ENCODE peak calls at places on chromosome 14, in seven cellular contexts. One of them, this sample, is unnamed.

GRCh38 chr14:48384786-48385185 is 709.4 kb upstream of the MDGA2 start:
- DNase-seq in NB4: no peak
- DNase-seq in activated CD8-positive, alpha-beta memory T cell treated with anti-CD3 and anti-CD28 coated beads, Interleukin-2, amount 10 ng/mL, durations not matched to agents 7 days and 5 days: no peak
- DNase-seq in head of caudate nucleus: no peak
- DNase-seq in uterus: no peak
- DNase-seq in stimulated activated naive CD8-positive, alpha-beta T cell treated with anti-CD3 and anti-CD28 coated beads, Interleukin-15, Interleukin-2, amounts not matched to agents 100 U/mL and 50 U/mL, for 24 hours: no peak
- DNase-seq in amniotic stem cell: no peak
- DNase-seq in this sample: no peak

GRCh38 chr14:33287204-33287603 is 348.5 kb downstream of the NPAS3 start:
- DNase-seq in NB4: no peak
- DNase-seq in activated CD8-positive, alpha-beta memory T cell treated with anti-CD3 and anti-CD28 coated beads, Interleukin-2, amount 10 ng/mL, durations not matched to agents 7 days and 5 days: no peak
- DNase-seq in head of caudate nucleus: no peak
- DNase-seq in uterus: no peak
- DNase-seq in stimulated activated naive CD8-positive, alpha-beta T cell treated with anti-CD3 and anti-CD28 coated beads, Interleukin-15, Interleukin-2, amounts not matched to agents 100 U/mL and 50 U/mL, for 24 hours: no peak
- DNase-seq in amniotic stem cell: no peak
- DNase-seq in this sample: no peak

GRCh38 chr14:47675489-47676300 is at the start of gene MDGA2:
- DNase-seq in NB4: no peak
- DNase-seq in activated CD8-positive, alpha-beta memory T cell treated with anti-CD3 and anti-CD28 coated beads, Interleukin-2, amount 10 ng/mL, durations not matched to agents 7 days and 5 days: no peak
- DNase-seq in head of caudate nucleus: peak; percentile 62
- DNase-seq in uterus: no peak
- DNase-seq in stimulated activated naive CD8-positive, alpha-beta T cell treated with anti-CD3 and anti-CD28 coated beads, Interleukin-15, Interleukin-2, amounts not matched to agents 100 U/mL and 50 U/mL, for 24 hours: peak; percentile 6
- DNase-seq in amniotic stem cell: no peak
- DNase-seq in this sample: peak; percentile 81

GRCh38 chr14:93316716-93317115 is 16.1 kb downstream of the BTBD7 start:
- DNase-seq in NB4: no peak
- DNase-seq in activated CD8-positive, alpha-beta memory T cell treated with anti-CD3 and anti-CD28 coated beads, Interleukin-2, amount 10 ng/mL, durations not matched to agents 7 days and 5 days: no peak
- DNase-seq in head of caudate nucleus: no peak
- DNase-seq in uterus: no peak
- DNase-seq in stimulated activated naive CD8-positive, alpha-beta T cell treated with anti-CD3 and anti-CD28 coated beads, Interleukin-15, Interleukin-2, amounts not matched to agents 100 U/mL and 50 U/mL, for 24 hours: no peak
- DNase-seq in amniotic stem cell: no peak
- DNase-seq in this sample: no peak

GRCh38 chr14:75240781-75241180 is 37.8 kb upstream of the FOS start:
- DNase-seq in NB4: no peak
- DNase-seq in activated CD8-positive, alpha-beta memory T cell treated with anti-CD3 and anti-CD28 coated beads, Interleukin-2, amount 10 ng/mL, durations not matched to agents 7 days and 5 days: no peak
- DNase-seq in head of caudate nucleus: no peak
- DNase-seq in uterus: no peak
- DNase-seq in stimulated activated naive CD8-positive, alpha-beta T cell treated with anti-CD3 and anti-CD28 coated beads, Interleukin-15, Interleukin-2, amounts not matched to agents 100 U/mL and 50 U/mL, for 24 hours: no peak
- DNase-seq in amniotic stem cell: no peak
- DNase-seq in this sample: no peak

GRCh38 chr14:106039400-106039799 is 513.0 kb downstream of the TMEM121 start:
- DNase-seq in NB4: peak; percentile 56
- DNase-seq in activated CD8-positive, alpha-beta memory T cell treated with anti-CD3 and anti-CD28 coated beads, Interleukin-2, amount 10 ng/mL, durations not matched to agents 7 days and 5 days: peak; percentile 60
- DNase-seq in head of caudate nucleus: no peak
- DNase-seq in uterus: no peak
- DNase-seq in stimulated activated naive CD8-positive, alpha-beta T cell treated with anti-CD3 and anti-CD28 coated beads, Interleukin-15, Interleukin-2, amounts not matched to agents 100 U/mL and 50 U/mL, for 24 hours: peak; percentile 85
- DNase-seq in amniotic stem cell: no peak
- DNase-seq in this sample: no peak

GRCh38 chr14:91350813-91351507 is 66.7 kb downstream of the CCDC88C start:
- DNase-seq in NB4: peak; percentile 18
- DNase-seq in activated CD8-positive, alpha-beta memory T cell treated with anti-CD3 and anti-CD28 coated beads, Interleukin-2, amount 10 ng/mL, durations not matched to agents 7 days and 5 days: peak; percentile 90
- DNase-seq in head of caudate nucleus: peak; percentile 34
- DNase-seq in uterus: no peak
- DNase-seq in stimulated activated naive CD8-positive, alpha-beta T cell treated with anti-CD3 and anti-CD28 coated beads, Interleukin-15, Interleukin-2, amounts not matched to agents 100 U/mL and 50 U/mL, for 24 hours: peak; percentile 63
- DNase-seq in amniotic stem cell: no peak
- DNase-seq in this sample: no peak

GRCh38 chr14:91374287-91374880 is 43.2 kb downstream of the CCDC88C start:
- DNase-seq in NB4: no peak
- DNase-seq in activated CD8-positive, alpha-beta memory T cell treated with anti-CD3 and anti-CD28 coated beads, Interleukin-2, amount 10 ng/mL, durations not matched to agents 7 days and 5 days: no peak
- DNase-seq in head of caudate nucleus: no peak
- DNase-seq in uterus: no peak
- DNase-seq in stimulated activated naive CD8-positive, alpha-beta T cell treated with anti-CD3 and anti-CD28 coated beads, Interleukin-15, Interleukin-2, amounts not matched to agents 100 U/mL and 50 U/mL, for 24 hours: no peak
- DNase-seq in amniotic stem cell: no peak
- DNase-seq in this sample: no peak

GRCh38 chr14:21915814-21916213 is 242.2 kb upstream of the OR4E1 start:
- DNase-seq in NB4: no peak
- DNase-seq in activated CD8-positive, alpha-beta memory T cell treated with anti-CD3 and anti-CD28 coated beads, Interleukin-2, amount 10 ng/mL, durations not matched to agents 7 days and 5 days: no peak
- DNase-seq in head of caudate nucleus: no peak
- DNase-seq in uterus: no peak
- DNase-seq in stimulated activated naive CD8-positive, alpha-beta T cell treated with anti-CD3 and anti-CD28 coated beads, Interleukin-15, Interleukin-2, amounts not matched to agents 100 U/mL and 50 U/mL, for 24 hours: no peak
- DNase-seq in amniotic stem cell: no peak
- DNase-seq in this sample: no peak

GRCh38 chr14:50109342-50109741 is 7.0 kb downstream of the VCPKMT start:
- DNase-seq in NB4: no peak
- DNase-seq in activated CD8-positive, alpha-beta memory T cell treated with anti-CD3 and anti-CD28 coated beads, Interleukin-2, amount 10 ng/mL, durations not matched to agents 7 days and 5 days: no peak
- DNase-seq in head of caudate nucleus: no peak
- DNase-seq in uterus: no peak
- DNase-seq in stimulated activated naive CD8-positive, alpha-beta T cell treated with anti-CD3 and anti-CD28 coated beads, Interleukin-15, Interleukin-2, amounts not matched to agents 100 U/mL and 50 U/mL, for 24 hours: no peak
- DNase-seq in amniotic stem cell: no peak
- DNase-seq in this sample: no peak

GRCh38 chr14:33475623-33476022 is 475.3 kb downstream of the EGLN3 start:
- DNase-seq in NB4: peak; percentile 34
- DNase-seq in activated CD8-positive, alpha-beta memory T cell treated with anti-CD3 and anti-CD28 coated beads, Interleukin-2, amount 10 ng/mL, durations not matched to agents 7 days and 5 days: no peak
- DNase-seq in head of caudate nucleus: peak; percentile 71
- DNase-seq in uterus: no peak
- DNase-seq in stimulated activated naive CD8-positive, alpha-beta T cell treated with anti-CD3 and anti-CD28 coated beads, Interleukin-15, Interleukin-2, amounts not matched to agents 100 U/mL and 50 U/mL, for 24 hours: peak; percentile 8
- DNase-seq in amniotic stem cell: no peak
- DNase-seq in this sample: peak; percentile 80

GRCh38 chr14:74531467-74531866 is 37.9 kb downstream of the ISCA2 start:
- DNase-seq in NB4: peak; percentile 35
- DNase-seq in activated CD8-positive, alpha-beta memory T cell treated with anti-CD3 and anti-CD28 coated beads, Interleukin-2, amount 10 ng/mL, durations not matched to agents 7 days and 5 days: no peak
- DNase-seq in head of caudate nucleus: no peak
- DNase-seq in uterus: no peak
- DNase-seq in stimulated activated naive CD8-positive, alpha-beta T cell treated with anti-CD3 and anti-CD28 coated beads, Interleukin-15, Interleukin-2, amounts not matched to agents 100 U/mL and 50 U/mL, for 24 hours: no peak
- DNase-seq in amniotic stem cell: no peak
- DNase-seq in this sample: no peak

GRCh38 chr14:95043732-95044462 is 113.4 kb downstream of the DICER1 start:
- DNase-seq in NB4: no peak
- DNase-seq in activated CD8-positive, alpha-beta memory T cell treated with anti-CD3 and anti-CD28 coated beads, Interleukin-2, amount 10 ng/mL, durations not matched to agents 7 days and 5 days: peak; percentile 21
- DNase-seq in head of caudate nucleus: no peak
- DNase-seq in uterus: peak; percentile 1
- DNase-seq in stimulated activated naive CD8-positive, alpha-beta T cell treated with anti-CD3 and anti-CD28 coated beads, Interleukin-15, Interleukin-2, amounts not matched to agents 100 U/mL and 50 U/mL, for 24 hours: no peak
- DNase-seq in amniotic stem cell: no peak
- DNase-seq in this sample: no peak

GRCh38 chr14:97426776-97427175 is 629.6 kb downstream of the VRK1 start:
- DNase-seq in NB4: no peak
- DNase-seq in activated CD8-positive, alpha-beta memory T cell treated with anti-CD3 and anti-CD28 coated beads, Interleukin-2, amount 10 ng/mL, durations not matched to agents 7 days and 5 days: no peak
- DNase-seq in head of caudate nucleus: no peak
- DNase-seq in uterus: no peak
- DNase-seq in stimulated activated naive CD8-positive, alpha-beta T cell treated with anti-CD3 and anti-CD28 coated beads, Interleukin-15, Interleukin-2, amounts not matched to agents 100 U/mL and 50 U/mL, for 24 hours: no peak
- DNase-seq in amniotic stem cell: no peak
- DNase-seq in this sample: no peak

GRCh38 chr14:93295541-93296220 is 37.2 kb downstream of the BTBD7 start:
- DNase-seq in NB4: no peak
- DNase-seq in activated CD8-positive, alpha-beta memory T cell treated with anti-CD3 and anti-CD28 coated beads, Interleukin-2, amount 10 ng/mL, durations not matched to agents 7 days and 5 days: no peak
- DNase-seq in head of caudate nucleus: no peak
- DNase-seq in uterus: no peak
- DNase-seq in stimulated activated naive CD8-positive, alpha-beta T cell treated with anti-CD3 and anti-CD28 coated beads, Interleukin-15, Interleukin-2, amounts not matched to agents 100 U/mL and 50 U/mL, for 24 hours: no peak
- DNase-seq in amniotic stem cell: no peak
- DNase-seq in this sample: no peak

GRCh38 chr14:104138098-104138890 is at the start of gene KIF26A:
- DNase-seq in NB4: no peak
- DNase-seq in activated CD8-positive, alpha-beta memory T cell treated with anti-CD3 and anti-CD28 coated beads, Interleukin-2, amount 10 ng/mL, durations not matched to agents 7 days and 5 days: no peak
- DNase-seq in head of caudate nucleus: no peak
- DNase-seq in uterus: no peak
- DNase-seq in stimulated activated naive CD8-positive, alpha-beta T cell treated with anti-CD3 and anti-CD28 coated beads, Interleukin-15, Interleukin-2, amounts not matched to agents 100 U/mL and 50 U/mL, for 24 hours: peak; percentile 63
- DNase-seq in amniotic stem cell: no peak
- DNase-seq in this sample: no peak

GRCh38 chr14:70964492-70964891 is 57.2 kb downstream of the PCNX1 start:
- DNase-seq in NB4: no peak
- DNase-seq in activated CD8-positive, alpha-beta memory T cell treated with anti-CD3 and anti-CD28 coated beads, Interleukin-2, amount 10 ng/mL, durations not matched to agents 7 days and 5 days: no peak
- DNase-seq in head of caudate nucleus: no peak
- DNase-seq in uterus: no peak
- DNase-seq in stimulated activated naive CD8-positive, alpha-beta T cell treated with anti-CD3 and anti-CD28 coated beads, Interleukin-15, Interleukin-2, amounts not matched to agents 100 U/mL and 50 U/mL, for 24 hours: no peak
- DNase-seq in amniotic stem cell: no peak
- DNase-seq in this sample: no peak

GRCh38 chr14:89543420-89543790 is 126.4 kb upstream of the FOXN3 start:
- DNase-seq in NB4: no peak
- DNase-seq in activated CD8-positive, alpha-beta memory T cell treated with anti-CD3 and anti-CD28 coated beads, Interleukin-2, amount 10 ng/mL, durations not matched to agents 7 days and 5 days: no peak
- DNase-seq in head of caudate nucleus: peak; percentile 32
- DNase-seq in uterus: peak; percentile 24
- DNase-seq in stimulated activated naive CD8-positive, alpha-beta T cell treated with anti-CD3 and anti-CD28 coated beads, Interleukin-15, Interleukin-2, amounts not matched to agents 100 U/mL and 50 U/mL, for 24 hours: no peak
- DNase-seq in amniotic stem cell: no peak
- DNase-seq in this sample: peak; percentile 76

GRCh38 chr14:90109858-90110257 is 48.1 kb downstream of the KCNK13 start:
- DNase-seq in NB4: peak; percentile 39
- DNase-seq in activated CD8-positive, alpha-beta memory T cell treated with anti-CD3 and anti-CD28 coated beads, Interleukin-2, amount 10 ng/mL, durations not matched to agents 7 days and 5 days: no peak
- DNase-seq in head of caudate nucleus: no peak
- DNase-seq in uterus: no peak
- DNase-seq in stimulated activated naive CD8-positive, alpha-beta T cell treated with anti-CD3 and anti-CD28 coated beads, Interleukin-15, Interleukin-2, amounts not matched to agents 100 U/mL and 50 U/mL, for 24 hours: no peak
- DNase-seq in amniotic stem cell: no peak
- DNase-seq in this sample: no peak

GRCh38 chr14:77603031-77603430 is 13.4 kb downstream of the SPTLC2 start:
- DNase-seq in NB4: no peak
- DNase-seq in activated CD8-positive, alpha-beta memory T cell treated with anti-CD3 and anti-CD28 coated beads, Interleukin-2, amount 10 ng/mL, durations not matched to agents 7 days and 5 days: no peak
- DNase-seq in head of caudate nucleus: no peak
- DNase-seq in uterus: no peak
- DNase-seq in stimulated activated naive CD8-positive, alpha-beta T cell treated with anti-CD3 and anti-CD28 coated beads, Interleukin-15, Interleukin-2, amounts not matched to agents 100 U/mL and 50 U/mL, for 24 hours: no peak
- DNase-seq in amniotic stem cell: no peak
- DNase-seq in this sample: no peak

GRCh38 chr14:98008381-98009113 is 1211.4 kb downstream of the VRK1 start:
- DNase-seq in NB4: no peak
- DNase-seq in activated CD8-positive, alpha-beta memory T cell treated with anti-CD3 and anti-CD28 coated beads, Interleukin-2, amount 10 ng/mL, durations not matched to agents 7 days and 5 days: peak; percentile 46
- DNase-seq in head of caudate nucleus: no peak
- DNase-seq in uterus: no peak
- DNase-seq in stimulated activated naive CD8-positive, alpha-beta T cell treated with anti-CD3 and anti-CD28 coated beads, Interleukin-15, Interleukin-2, amounts not matched to agents 100 U/mL and 50 U/mL, for 24 hours: no peak
- DNase-seq in amniotic stem cell: no peak
- DNase-seq in this sample: no peak

GRCh38 chr14:59829941-59830734 is 40.4 kb downstream of the RTN1 start:
- DNase-seq in NB4: no peak
- DNase-seq in activated CD8-positive, alpha-beta memory T cell treated with anti-CD3 and anti-CD28 coated beads, Interleukin-2, amount 10 ng/mL, durations not matched to agents 7 days and 5 days: no peak
- DNase-seq in head of caudate nucleus: no peak
- DNase-seq in uterus: no peak
- DNase-seq in stimulated activated naive CD8-positive, alpha-beta T cell treated with anti-CD3 and anti-CD28 coated beads, Interleukin-15, Interleukin-2, amounts not matched to agents 100 U/mL and 50 U/mL, for 24 hours: no peak
- DNase-seq in amniotic stem cell: no peak
- DNase-seq in this sample: no peak

GRCh38 chr14:72779679-72780078 is 114.2 kb downstream of the DPF3 start:
- DNase-seq in NB4: no peak
- DNase-seq in activated CD8-positive, alpha-beta memory T cell treated with anti-CD3 and anti-CD28 coated beads, Interleukin-2, amount 10 ng/mL, durations not matched to agents 7 days and 5 days: no peak
- DNase-seq in head of caudate nucleus: no peak
- DNase-seq in uterus: no peak
- DNase-seq in stimulated activated naive CD8-positive, alpha-beta T cell treated with anti-CD3 and anti-CD28 coated beads, Interleukin-15, Interleukin-2, amounts not matched to agents 100 U/mL and 50 U/mL, for 24 hours: no peak
- DNase-seq in amniotic stem cell: no peak
- DNase-seq in this sample: no peak

GRCh38 chr14:74048291-74048690 is 29.1 kb downstream of the BBOF1 start:
- DNase-seq in NB4: peak; percentile 16
- DNase-seq in activated CD8-positive, alpha-beta memory T cell treated with anti-CD3 and anti-CD28 coated beads, Interleukin-2, amount 10 ng/mL, durations not matched to agents 7 days and 5 days: no peak
- DNase-seq in head of caudate nucleus: no peak
- DNase-seq in uterus: no peak
- DNase-seq in stimulated activated naive CD8-positive, alpha-beta T cell treated with anti-CD3 and anti-CD28 coated beads, Interleukin-15, Interleukin-2, amounts not matched to agents 100 U/mL and 50 U/mL, for 24 hours: no peak
- DNase-seq in amniotic stem cell: no peak
- DNase-seq in this sample: no peak

GRCh38 chr14:24673059-24673458 is 39.1 kb upstream of the GZMB start:
- DNase-seq in NB4: peak; percentile 57
- DNase-seq in activated CD8-positive, alpha-beta memory T cell treated with anti-CD3 and anti-CD28 coated beads, Interleukin-2, amount 10 ng/mL, durations not matched to agents 7 days and 5 days: no peak
- DNase-seq in head of caudate nucleus: no peak
- DNase-seq in uterus: no peak
- DNase-seq in stimulated activated naive CD8-positive, alpha-beta T cell treated with anti-CD3 and anti-CD28 coated beads, Interleukin-15, Interleukin-2, amounts not matched to agents 100 U/mL and 50 U/mL, for 24 hours: no peak
- DNase-seq in amniotic stem cell: no peak
- DNase-seq in this sample: peak; percentile 53

GRCh38 chr14:51020024-51020710 is 74.7 kb downstream of the TRIM9 start:
- DNase-seq in NB4: no peak
- DNase-seq in activated CD8-positive, alpha-beta memory T cell treated with anti-CD3 and anti-CD28 coated beads, Interleukin-2, amount 10 ng/mL, durations not matched to agents 7 days and 5 days: no peak
- DNase-seq in head of caudate nucleus: no peak
- DNase-seq in uterus: no peak
- DNase-seq in stimulated activated naive CD8-positive, alpha-beta T cell treated with anti-CD3 and anti-CD28 coated beads, Interleukin-15, Interleukin-2, amounts not matched to agents 100 U/mL and 50 U/mL, for 24 hours: no peak
- DNase-seq in amniotic stem cell: no peak
- DNase-seq in this sample: peak; percentile 62

GRCh38 chr14:34189866-34190265 is 239.0 kb upstream of the EGLN3 start:
- DNase-seq in NB4: no peak
- DNase-seq in activated CD8-positive, alpha-beta memory T cell treated with anti-CD3 and anti-CD28 coated beads, Interleukin-2, amount 10 ng/mL, durations not matched to agents 7 days and 5 days: no peak
- DNase-seq in head of caudate nucleus: no peak
- DNase-seq in uterus: no peak
- DNase-seq in stimulated activated naive CD8-positive, alpha-beta T cell treated with anti-CD3 and anti-CD28 coated beads, Interleukin-15, Interleukin-2, amounts not matched to agents 100 U/mL and 50 U/mL, for 24 hours: no peak
- DNase-seq in amniotic stem cell: no peak
- DNase-seq in this sample: no peak

GRCh38 chr14:75715926-75716780 is 55.1 kb downstream of the TTLL5 start:
- DNase-seq in NB4: no peak
- DNase-seq in activated CD8-positive, alpha-beta memory T cell treated with anti-CD3 and anti-CD28 coated beads, Interleukin-2, amount 10 ng/mL, durations not matched to agents 7 days and 5 days: no peak
- DNase-seq in head of caudate nucleus: no peak
- DNase-seq in uterus: no peak
- DNase-seq in stimulated activated naive CD8-positive, alpha-beta T cell treated with anti-CD3 and anti-CD28 coated beads, Interleukin-15, Interleukin-2, amounts not matched to agents 100 U/mL and 50 U/mL, for 24 hours: no peak
- DNase-seq in amniotic stem cell: peak; percentile 22
- DNase-seq in this sample: no peak

GRCh38 chr14:76920572-76921175 is 94.5 kb downstream of the LRRC74A start:
- DNase-seq in NB4: peak; percentile 52
- DNase-seq in activated CD8-positive, alpha-beta memory T cell treated with anti-CD3 and anti-CD28 coated beads, Interleukin-2, amount 10 ng/mL, durations not matched to agents 7 days and 5 days: no peak
- DNase-seq in head of caudate nucleus: no peak
- DNase-seq in uterus: no peak
- DNase-seq in stimulated activated naive CD8-positive, alpha-beta T cell treated with anti-CD3 and anti-CD28 coated beads, Interleukin-15, Interleukin-2, amounts not matched to agents 100 U/mL and 50 U/mL, for 24 hours: no peak
- DNase-seq in amniotic stem cell: no peak
- DNase-seq in this sample: peak; percentile 24

GRCh38 chr14:66746316-66747006 is 238.5 kb downstream of the GPHN start:
- DNase-seq in NB4: peak; percentile 50
- DNase-seq in activated CD8-positive, alpha-beta memory T cell treated with anti-CD3 and anti-CD28 coated beads, Interleukin-2, amount 10 ng/mL, durations not matched to agents 7 days and 5 days: no peak
- DNase-seq in head of caudate nucleus: no peak
- DNase-seq in uterus: no peak
- DNase-seq in stimulated activated naive CD8-positive, alpha-beta T cell treated with anti-CD3 and anti-CD28 coated beads, Interleukin-15, Interleukin-2, amounts not matched to agents 100 U/mL and 50 U/mL, for 24 hours: no peak
- DNase-seq in amniotic stem cell: peak; percentile 1
- DNase-seq in this sample: peak; percentile 27

This sample was measured in Ammon's horn.